ENCODE peak calls at places on chromosome X, in nine cellular contexts. I is NB4, Y is lower leg skin, E is GM06990, L is sigmoid colon, T is gastrocnemius medialis, O is body of pancreas, U is HepG2, S is fibroblast of the aortic adventitia. D is an unnamed sample.

GRCh38 chrX:103831803-103832544 is at the start of gene RAB9B:
- DNase-seq in I (peak), Y (peak), E (peak), L (peak), T (peak), O (peak), U (no peak), S (no peak), D (peak)

GRCh38 chrX:130874751-130875150 is 28.3 kb downstream of the ENOX2 start:
- DNase-seq in I (no peak), Y (no peak), E (no peak), L (no peak), T (no peak), O (no peak), U (no peak), S (peak), D (peak)

GRCh38 chrX:100363926-100364325 is 46.1 kb downstream of the PCDH19 start:
- DNase-seq in I (peak), Y (no peak), E (no peak), L (no peak), T (no peak), O (no peak), U (no peak), S (no peak), D (no peak)

GRCh38 chrX:3435057-3435456 is 88.6 kb upstream of the MXRA5 start:
- DNase-seq in I (no peak), Y (no peak), E (no peak), L (no peak), T (no peak), O (no peak), U (no peak), S (no peak), D (no peak)

GRCh38 chrX:132940727-132941162 is 17.7 kb downstream of the HS6ST2 start:
- DNase-seq in I (no peak), Y (no peak), E (no peak), L (no peak), T (no peak), O (no peak), U (peak), S (no peak), D (no peak)

GRCh38 chrX:110003167-110004156 is 548 bp downstream of the TMEM164 start:
- DNase-seq in I (peak), Y (no peak), E (peak), L (peak), T (peak), O (peak), U (no peak), S (peak), D (no peak)

GRCh38 chrX:110383414-110383813 is 24.8 kb downstream of the RTL9 start:
- DNase-seq in I (no peak), Y (no peak), E (no peak), L (no peak), T (no peak), O (no peak), U (no peak), S (peak), D (peak)

GRCh38 chrX:94058728-94059382 is 384.8 kb downstream of the FAM133A start:
- DNase-seq in I (peak), Y (no peak), E (no peak), L (no peak), T (no peak), O (peak), U (peak), S (peak), D (peak)

GRCh38 chrX:57211906-57212305 is 74.6 kb upstream of the FAAH2 start:
- DNase-seq in I (no peak), Y (no peak), E (no peak), L (no peak), T (no peak), O (no peak), U (no peak), S (no peak), D (no peak)

GRCh38 chrX:151711787-151712186 is 4.0 kb upstream of the FATE1 start:
- DNase-seq in I (no peak), Y (no peak), E (no peak), L (no peak), T (no peak), O (no peak), U (no peak), S (no peak), D (no peak)

DNA sequence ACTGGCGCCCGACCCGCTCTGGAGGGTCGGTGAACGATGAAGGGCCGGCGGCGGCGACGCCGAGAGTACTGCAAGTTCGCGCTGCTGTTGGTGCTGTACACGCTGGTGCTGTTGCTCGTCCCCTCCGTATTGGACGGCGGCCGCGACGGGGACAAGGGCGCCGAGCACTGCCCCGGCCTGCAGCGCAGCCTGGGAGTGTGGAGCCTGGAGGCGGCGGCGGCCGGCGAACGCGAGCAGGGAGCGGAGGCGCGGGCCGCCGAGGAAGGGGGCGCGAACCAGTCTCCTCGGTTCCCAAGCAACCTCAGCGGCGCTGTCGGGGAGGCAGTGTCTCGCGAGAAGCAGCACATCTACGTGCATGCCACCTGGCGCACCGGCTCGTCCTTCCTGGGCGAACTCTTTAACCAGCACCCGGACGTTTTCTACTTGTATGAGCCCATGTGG is 351 bp downstream of the CHST7 start:
- DNase-seq in I (peak), Y (peak), E (peak), L (peak), T (no peak), O (peak), U (peak), S (no peak), D (peak)
- H3K4me3 ChIP-seq in I (peak), Y (peak), E (peak), L (peak), T (peak), O (peak), U (peak), S (peak), D (peak)

DNA sequence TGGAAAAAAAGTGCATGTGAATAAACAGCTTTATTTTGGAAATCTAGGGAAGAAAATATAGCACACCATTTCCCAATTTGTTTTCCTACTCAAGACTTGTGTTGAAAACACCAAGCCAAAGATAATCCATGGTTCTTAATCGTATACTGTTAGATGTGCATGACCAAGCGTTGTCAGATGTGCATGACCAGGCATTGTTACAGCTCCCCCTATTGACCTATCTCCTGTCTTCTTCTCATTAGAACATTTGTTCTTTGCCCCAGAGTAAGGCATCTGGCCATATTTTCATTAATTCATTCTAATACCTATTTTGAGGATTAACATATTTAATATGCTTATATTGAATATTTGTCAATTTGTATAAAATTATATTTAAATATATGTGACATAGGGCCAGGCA is 14.4 kb upstream of the VCX start:
- DNase-seq in I (peak), Y (no peak), E (no peak), L (no peak), T (no peak), O (no peak), U (peak), S (no peak), D (peak)
- TF ChIP-seq CTCF in I (peak), Y (no peak), E (peak), L (no peak), T (no peak), O (no peak), U (peak), S (no peak), D (no peak)

DNA sequence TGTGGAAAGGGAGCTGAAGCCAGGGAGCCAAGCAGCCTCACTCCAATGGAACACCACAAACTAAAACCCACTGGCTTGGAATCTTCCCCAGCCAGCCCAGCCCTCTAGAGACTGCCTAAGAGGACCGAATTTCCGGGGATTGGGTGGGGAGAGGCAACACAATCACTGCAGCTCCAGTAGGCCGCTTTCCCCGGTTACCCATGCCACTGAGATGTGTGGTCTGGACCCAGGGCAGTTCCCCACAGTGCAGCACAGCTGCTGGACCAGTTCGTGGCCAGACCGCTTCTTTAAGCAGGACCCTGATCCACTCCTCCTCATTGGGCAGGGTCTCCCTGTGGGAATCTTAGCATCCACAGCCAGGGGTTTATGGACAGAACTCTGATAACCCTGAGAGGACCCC is 91.9 kb upstream of the PAGE3 start:
- DNase-seq in I (no peak), Y (no peak), E (no peak), L (no peak), T (no peak), O (no peak), U (no peak), S (no peak), D (no peak)
- H3K4me3 ChIP-seq in I (no peak), Y (no peak), E (no peak), L (no peak), T (no peak), O (no peak), U (no peak), S (no peak), D (no peak)

GRCh38 chrX:37603938-37604409 is 32.5 kb downstream of the LANCL3 start:
- DNase-seq in I (no peak), Y (no peak), E (peak), L (peak), T (no peak), O (peak), U (no peak), S (no peak), D (no peak)
- TF ChIP-seq CTCF in I (no peak), Y (no peak), E (no peak), L (no peak), T (no peak), O (no peak), U (no peak), S (no peak), D (no peak)

GRCh38 chrX:108736509-108737479 is at the start of gene IRS4:
- DNase-seq in I (no peak), Y (no peak), E (no peak), L (no peak), T (no peak), O (peak), U (peak), S (no peak), D (peak)

GRCh38 chrX:108735087-108735679 is 1.2 kb downstream of the IRS4 start:
- DNase-seq in I (no peak), Y (no peak), E (no peak), L (no peak), T (no peak), O (no peak), U (no peak), S (no peak), D (no peak)

GRCh38 chrX:108734426-108734825 is 1.9 kb downstream of the IRS4 start:
- DNase-seq in I (no peak), Y (no peak), E (no peak), L (no peak), T (no peak), O (no peak), U (no peak), S (no peak), D (no peak)

GRCh38 chrX:108737754-108738153 is 1.4 kb upstream of the IRS4 start:
- DNase-seq in I (no peak), Y (no peak), E (no peak), L (no peak), T (no peak), O (no peak), U (no peak), S (no peak), D (no peak)

GRCh38 chrX:108735680-108736508 is 469 bp downstream of the IRS4 start:
- DNase-seq in I (no peak), Y (peak), E (no peak), L (no peak), T (no peak), O (no peak), U (no peak), S (no peak), D (peak)
- H3K4me3 ChIP-seq in I (no peak), Y (no peak), E (no peak), L (peak), T (peak), O (no peak), U (peak), S (peak), D (peak)

DNA sequence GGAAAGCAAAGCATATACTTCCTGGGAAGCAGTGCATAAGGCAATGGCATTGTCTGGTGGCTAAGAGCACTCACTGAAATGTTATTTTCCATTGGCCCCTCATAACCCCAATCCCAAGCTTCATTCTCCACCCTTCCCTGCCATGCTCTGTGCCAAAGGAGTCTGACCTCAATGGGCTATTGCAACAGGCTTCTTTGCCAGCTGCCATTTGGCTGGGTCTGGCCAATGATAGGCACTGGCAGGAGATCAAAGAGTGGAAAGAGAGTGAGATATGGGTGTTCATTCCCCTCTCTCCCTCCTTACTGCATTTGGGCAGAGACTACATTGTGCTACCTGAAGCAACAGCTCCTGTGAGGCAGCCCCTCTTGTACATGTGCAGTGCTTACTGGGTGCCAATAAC is 51.5 kb downstream of the LHFPL1 start:
- DNase-seq in I (no peak), Y (no peak), E (no peak), L (no peak), T (no peak), O (no peak), U (no peak), S (no peak), D (no peak)
- TF ChIP-seq CTCF in I (no peak), Y (no peak), E (no peak), L (no peak), T (no peak), O (no peak), U (no peak), S (no peak), D (no peak)

GRCh38 chrX:20046864-20047263 is 56.0 kb upstream of the BCLAF3 start:
- DNase-seq in I (no peak), Y (no peak), E (no peak), L (no peak), T (no peak), O (no peak), U (no peak), S (no peak), D (no peak)

GRCh38 chrX:20037182-20037581 is 46.3 kb upstream of the BCLAF3 start:
- DNase-seq in I (peak), Y (no peak), E (no peak), L (no peak), T (no peak), O (no peak), U (no peak), S (no peak), D (no peak)

GRCh38 chrX:20038966-20039365 is 48.1 kb upstream of the BCLAF3 start:
- DNase-seq in I (no peak), Y (no peak), E (no peak), L (no peak), T (no peak), O (no peak), U (no peak), S (no peak), D (no peak)

GRCh38 chrX:20046270-20046669 is 55.4 kb upstream of the BCLAF3 start:
- DNase-seq in I (no peak), Y (no peak), E (no peak), L (no peak), T (no peak), O (no peak), U (no peak), S (no peak), D (no peak)

GRCh38 chrX:20042221-20042620 is 51.4 kb upstream of the BCLAF3 start:
- DNase-seq in I (no peak), Y (no peak), E (no peak), L (no peak), T (no peak), O (no peak), U (no peak), S (no peak), D (no peak)
- H3K4me3 ChIP-seq in I (no peak), Y (no peak), E (no peak), L (no peak), T (no peak), O (no peak), U (no peak), S (no peak), D (no peak)

GRCh38 chrX:68732906-68733493 is 85.5 kb downstream of the STARD8 start:
- DNase-seq in I (peak), Y (peak), E (peak), L (peak), T (peak), O (peak), U (peak), S (peak), D (peak)
- TF ChIP-seq CTCF in I (peak), Y (no peak), E (peak), L (peak), T (peak), O (peak), U (peak), S (peak), D (peak)

D was measured in cardiac fibroblast.